ENCODE peak calls at places on chromosomes 7 and 10, in eight cellular contexts. One of them, this sample, is unnamed.

GRCh38 chr7:14156436-14156835 is 167.0 kb upstream of the ETV1 start:
- DNase-seq in sigmoid colon: no peak
- DNase-seq in H1: no peak
- DNase-seq in HCT116: no peak
- DNase-seq in transverse colon: no peak
- DNase-seq in spleen: no peak
- DNase-seq in GM12878: no peak
- DNase-seq in suprapubic skin: no peak
- DNase-seq in this sample: no peak

GRCh38 chr7:25125137-25125946 is at the start of gene CYCS:
- DNase-seq in sigmoid colon: peak
- DNase-seq in H1: peak
- DNase-seq in HCT116: peak
- DNase-seq in transverse colon: peak
- DNase-seq in spleen: peak
- DNase-seq in GM12878: peak
- DNase-seq in suprapubic skin: peak
- DNase-seq in this sample: peak

GRCh38 chr7:40586197-40586596 is 451.4 kb downstream of the SUGCT start:
- DNase-seq in sigmoid colon: no peak
- DNase-seq in H1: no peak
- DNase-seq in HCT116: no peak
- DNase-seq in transverse colon: no peak
- DNase-seq in spleen: no peak
- DNase-seq in GM12878: no peak
- DNase-seq in suprapubic skin: no peak
- DNase-seq in this sample: peak

GRCh38 chr10:57049096-57049495 is 688.0 kb upstream of the ZWINT start:
- DNase-seq in sigmoid colon: no peak
- DNase-seq in H1: no peak
- DNase-seq in HCT116: no peak
- DNase-seq in transverse colon: no peak
- DNase-seq in spleen: no peak
- DNase-seq in GM12878: no peak
- DNase-seq in suprapubic skin: no peak
- DNase-seq in this sample: no peak

GRCh38 chr7:125555921-125556320 is 626.3 kb upstream of the POT1 start:
- DNase-seq in sigmoid colon: no peak
- DNase-seq in H1: no peak
- DNase-seq in HCT116: no peak
- DNase-seq in transverse colon: no peak
- DNase-seq in spleen: peak
- DNase-seq in GM12878: no peak
- DNase-seq in suprapubic skin: no peak
- DNase-seq in this sample: no peak

GRCh38 chr7:35828817-35829216 is 28.0 kb downstream of the SEPTIN7 start:
- DNase-seq in sigmoid colon: no peak
- DNase-seq in H1: no peak
- DNase-seq in HCT116: no peak
- DNase-seq in transverse colon: no peak
- DNase-seq in spleen: no peak
- DNase-seq in GM12878: no peak
- DNase-seq in suprapubic skin: no peak
- DNase-seq in this sample: peak

GRCh38 chr7:156768698-156769472 is 124.1 kb downstream of the LMBR1 start:
- DNase-seq in sigmoid colon: no peak
- DNase-seq in H1: no peak
- DNase-seq in HCT116: no peak
- DNase-seq in transverse colon: no peak
- DNase-seq in spleen: no peak
- DNase-seq in GM12878: no peak
- DNase-seq in suprapubic skin: no peak
- DNase-seq in this sample: no peak

GRCh38 chr7:53811555-53812079 is 730.6 kb upstream of the VSTM2A start:
- DNase-seq in sigmoid colon: no peak
- DNase-seq in H1: no peak
- DNase-seq in HCT116: no peak
- DNase-seq in transverse colon: no peak
- DNase-seq in spleen: no peak
- DNase-seq in GM12878: no peak
- DNase-seq in suprapubic skin: no peak
- DNase-seq in this sample: no peak

GRCh38 chr10:132574783-132575319 is 37.3 kb downstream of the INPP5A start:
- DNase-seq in sigmoid colon: peak
- DNase-seq in H1: no peak
- DNase-seq in HCT116: no peak
- DNase-seq in transverse colon: no peak
- DNase-seq in spleen: no peak
- DNase-seq in GM12878: no peak
- DNase-seq in suprapubic skin: no peak
- DNase-seq in this sample: no peak

GRCh38 chr7:80379034-80379433 is 132.8 kb downstream of the GNAT3 start:
- DNase-seq in sigmoid colon: no peak
- DNase-seq in H1: no peak
- DNase-seq in HCT116: no peak
- DNase-seq in transverse colon: no peak
- DNase-seq in spleen: no peak
- DNase-seq in GM12878: no peak
- DNase-seq in suprapubic skin: no peak
- DNase-seq in this sample: peak

GRCh38 chr10:43259981-43260761 is 6.7 kb downstream of the RASGEF1A start:
- DNase-seq in sigmoid colon: peak
- DNase-seq in H1: no peak
- DNase-seq in HCT116: no peak
- DNase-seq in transverse colon: no peak
- DNase-seq in spleen: peak
- DNase-seq in GM12878: no peak
- DNase-seq in suprapubic skin: no peak
- DNase-seq in this sample: no peak

GRCh38 chr7:47601119-47601880 is 19.4 kb upstream of the TNS3 start:
- DNase-seq in sigmoid colon: no peak
- DNase-seq in H1: no peak
- DNase-seq in HCT116: no peak
- DNase-seq in transverse colon: no peak
- DNase-seq in spleen: no peak
- DNase-seq in GM12878: no peak
- DNase-seq in suprapubic skin: no peak
- DNase-seq in this sample: peak

GRCh38 chr7:3179456-3179855 is 121.6 kb upstream of the SDK1 start:
- DNase-seq in sigmoid colon: no peak
- DNase-seq in H1: no peak
- DNase-seq in HCT116: no peak
- DNase-seq in transverse colon: no peak
- DNase-seq in spleen: no peak
- DNase-seq in GM12878: no peak
- DNase-seq in suprapubic skin: no peak
- DNase-seq in this sample: no peak

GRCh38 chr7:155338632-155339320 is 41.1 kb downstream of the INSIG1 start:
- DNase-seq in sigmoid colon: peak
- DNase-seq in H1: peak
- DNase-seq in HCT116: no peak
- DNase-seq in transverse colon: no peak
- DNase-seq in spleen: no peak
- DNase-seq in GM12878: no peak
- DNase-seq in suprapubic skin: no peak
- DNase-seq in this sample: no peak

GRCh38 chr7:73429218-73429617 is 4.4 kb upstream of the FZD9 start:
- DNase-seq in sigmoid colon: no peak
- DNase-seq in H1: peak
- DNase-seq in HCT116: no peak
- DNase-seq in transverse colon: no peak
- DNase-seq in spleen: peak
- DNase-seq in GM12878: no peak
- DNase-seq in suprapubic skin: no peak
- DNase-seq in this sample: no peak

GRCh38 chr10:84538036-84538435 is 209.6 kb downstream of the CCSER2 start:
- DNase-seq in sigmoid colon: no peak
- DNase-seq in H1: no peak
- DNase-seq in HCT116: no peak
- DNase-seq in transverse colon: no peak
- DNase-seq in spleen: no peak
- DNase-seq in GM12878: no peak
- DNase-seq in suprapubic skin: no peak
- DNase-seq in this sample: no peak

GRCh38 chr10:62843591-62843990 is 27.4 kb upstream of the EGR2 start:
- DNase-seq in sigmoid colon: no peak
- DNase-seq in H1: no peak
- DNase-seq in HCT116: peak
- DNase-seq in transverse colon: no peak
- DNase-seq in spleen: no peak
- DNase-seq in GM12878: no peak
- DNase-seq in suprapubic skin: no peak
- DNase-seq in this sample: no peak

GRCh38 chr7:106659369-106659962 is 1.5 kb downstream of the CCDC71L start:
- DNase-seq in sigmoid colon: no peak
- DNase-seq in H1: no peak
- DNase-seq in HCT116: no peak
- DNase-seq in transverse colon: no peak
- DNase-seq in spleen: no peak
- DNase-seq in GM12878: no peak
- DNase-seq in suprapubic skin: no peak
- DNase-seq in this sample: no peak

GRCh38 chr10:103661198-103661950 is 167.9 kb downstream of the NEURL1 start:
- DNase-seq in sigmoid colon: peak
- DNase-seq in H1: peak
- DNase-seq in HCT116: no peak
- DNase-seq in transverse colon: peak
- DNase-seq in spleen: peak
- DNase-seq in GM12878: no peak
- DNase-seq in suprapubic skin: peak
- DNase-seq in this sample: no peak

GRCh38 chr7:159147246-159147645 is 2.6 kb upstream of the VIPR2 start:
- DNase-seq in sigmoid colon: no peak
- DNase-seq in H1: no peak
- DNase-seq in HCT116: no peak
- DNase-seq in transverse colon: no peak
- DNase-seq in spleen: peak
- DNase-seq in GM12878: no peak
- DNase-seq in suprapubic skin: no peak
- DNase-seq in this sample: no peak

GRCh38 chr7:30028749-30029635 is 780 bp downstream of the PLEKHA8 start:
- DNase-seq in sigmoid colon: peak
- DNase-seq in H1: no peak
- DNase-seq in HCT116: peak
- DNase-seq in transverse colon: no peak
- DNase-seq in spleen: no peak
- DNase-seq in GM12878: no peak
- DNase-seq in suprapubic skin: peak
- DNase-seq in this sample: peak

DNA sequence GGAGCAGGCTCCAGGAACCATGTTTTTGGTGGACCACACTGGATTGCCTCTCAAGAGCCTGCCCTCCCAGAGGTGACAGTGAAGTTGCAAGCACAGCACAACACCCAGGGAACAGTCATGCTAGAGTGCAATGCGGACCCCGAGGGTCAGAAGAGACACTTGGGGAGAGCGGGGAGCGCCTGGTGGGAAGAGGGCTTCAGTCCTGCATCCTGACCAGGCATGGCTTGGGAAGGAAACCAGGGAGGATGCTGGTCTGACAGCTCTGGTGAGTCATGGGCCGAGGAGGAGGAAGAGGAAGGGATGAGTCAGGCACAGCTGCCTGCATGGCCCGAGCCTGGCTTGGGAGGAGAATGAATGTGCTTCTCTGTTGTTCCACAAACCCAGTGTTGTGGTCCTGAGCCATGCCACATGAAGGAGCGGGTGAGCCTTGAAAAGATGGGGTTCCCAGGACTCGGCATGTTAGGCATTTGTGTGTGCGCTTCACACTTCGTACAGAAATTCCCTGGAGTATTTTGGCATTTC is 29.5 kb upstream of the ANKRD2 start:
- DNase-seq in sigmoid colon: peak
- DNase-seq in H1: no peak
- DNase-seq in HCT116: peak
- DNase-seq in transverse colon: peak
- DNase-seq in spleen: peak
- DNase-seq in GM12878: no peak
- DNase-seq in suprapubic skin: peak
- DNase-seq in this sample: peak
- TF ChIP-seq POLR2AphosphoS5 in sigmoid colon: peak
- TF ChIP-seq POLR2AphosphoS5 in H1: no peak
- TF ChIP-seq POLR2AphosphoS5 in HCT116: peak
- TF ChIP-seq POLR2AphosphoS5 in transverse colon: peak
- TF ChIP-seq POLR2AphosphoS5 in spleen: peak
- TF ChIP-seq POLR2AphosphoS5 in GM12878: no peak
- TF ChIP-seq POLR2AphosphoS5 in suprapubic skin: peak
- TF ChIP-seq POLR2AphosphoS5 in this sample: peak

DNA sequence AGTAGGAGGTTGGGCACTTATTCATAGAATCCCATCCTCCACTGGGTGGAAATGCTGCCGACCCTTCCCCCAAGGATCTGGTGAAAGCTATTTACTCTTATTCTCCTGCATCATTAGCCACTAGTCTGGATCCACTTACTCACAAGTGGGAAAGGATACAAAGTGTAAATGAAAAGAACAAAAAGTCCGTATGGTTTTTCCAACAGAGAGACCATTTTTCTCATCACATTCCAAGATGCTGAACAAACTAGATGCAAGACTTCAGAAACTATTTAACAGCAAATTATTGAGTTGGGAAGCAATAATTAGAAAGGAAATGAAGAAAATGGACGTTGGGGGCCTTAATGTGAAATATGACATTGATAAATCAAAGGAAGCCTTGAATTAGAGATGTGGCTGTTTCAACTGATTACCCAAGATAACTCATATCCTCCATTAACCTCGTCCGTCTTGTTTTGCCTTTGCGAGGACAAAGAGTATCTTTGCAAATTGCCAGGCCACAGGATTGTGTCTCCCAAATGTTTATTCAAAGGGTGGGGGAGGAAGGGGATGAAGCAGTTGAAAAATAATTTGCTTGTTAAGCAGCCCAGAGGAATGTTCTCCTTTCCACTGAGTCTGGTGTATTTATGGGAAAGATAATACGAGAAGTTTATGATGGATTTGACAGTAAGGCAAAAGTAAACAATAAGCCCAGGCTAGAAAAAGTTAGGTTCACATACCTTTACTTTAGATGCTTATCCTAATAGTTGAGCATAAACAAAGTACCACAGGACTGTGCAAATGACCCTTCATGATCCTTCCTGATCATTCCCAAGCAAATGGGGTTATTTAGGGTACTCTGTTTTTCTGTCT is 242.7 kb upstream of the GLI3 start:
- DNase-seq in sigmoid colon: no peak
- DNase-seq in H1: no peak
- DNase-seq in HCT116: no peak
- DNase-seq in transverse colon: no peak
- DNase-seq in spleen: no peak
- DNase-seq in GM12878: no peak
- DNase-seq in suprapubic skin: no peak
- DNase-seq in this sample: no peak
- H3K27ac ChIP-seq in sigmoid colon: peak
- H3K27ac ChIP-seq in H1: no peak
- H3K27ac ChIP-seq in HCT116: no peak
- H3K27ac ChIP-seq in transverse colon: peak
- H3K27ac ChIP-seq in spleen: no peak
- H3K27ac ChIP-seq in GM12878: no peak
- H3K27ac ChIP-seq in suprapubic skin: peak
- H3K27ac ChIP-seq in this sample: no peak

GRCh38 chr10:1229116-1229515 is 172.9 kb downstream of the WDR37 start:
- DNase-seq in sigmoid colon: no peak
- DNase-seq in H1: no peak
- DNase-seq in HCT116: no peak
- DNase-seq in transverse colon: no peak
- DNase-seq in spleen: no peak
- DNase-seq in GM12878: no peak
- DNase-seq in suprapubic skin: no peak
- DNase-seq in this sample: no peak
- TF ChIP-seq POLR2A in sigmoid colon: no peak
- TF ChIP-seq POLR2A in H1: no peak
- TF ChIP-seq POLR2A in HCT116: no peak
- TF ChIP-seq POLR2A in transverse colon: no peak
- TF ChIP-seq POLR2A in spleen: no peak
- TF ChIP-seq POLR2A in GM12878: no peak
- TF ChIP-seq POLR2A in suprapubic skin: no peak
- TF ChIP-seq POLR2A in this sample: no peak

GRCh38 chr10:123786896-123787295 is 104.7 kb downstream of the CPXM2 start:
- DNase-seq in sigmoid colon: no peak
- DNase-seq in H1: peak
- DNase-seq in HCT116: no peak
- DNase-seq in transverse colon: no peak
- DNase-seq in spleen: no peak
- DNase-seq in GM12878: no peak
- DNase-seq in suprapubic skin: no peak
- DNase-seq in this sample: no peak
- TF ChIP-seq POLR2AphosphoS5 in sigmoid colon: no peak
- TF ChIP-seq POLR2AphosphoS5 in H1: no peak
- TF ChIP-seq POLR2AphosphoS5 in HCT116: no peak
- TF ChIP-seq POLR2AphosphoS5 in transverse colon: no peak
- TF ChIP-seq POLR2AphosphoS5 in spleen: no peak
- TF ChIP-seq POLR2AphosphoS5 in GM12878: no peak
- TF ChIP-seq POLR2AphosphoS5 in suprapubic skin: no peak
- TF ChIP-seq POLR2AphosphoS5 in this sample: no peak